ENCODE peak calls at places on chromosomes 13 and 19, in four cellular contexts. O is heart left ventricle; A is stimulated activated naive B cell treated with anti-CD40 and anti-IgM and Interleukin-4, amounts not matched to agents 10 μg/mL and 1 μg/mL and 100 μg/mL, for 72 hours; Y is activated CD8-positive, alpha-beta memory T cell treated with anti-CD3 and anti-CD28 coated beads, Interleukin-2, amount 10 ng/mL, durations not matched to agents 7 days and 5 days. B is an unnamed sample.

GRCh38 chr13:52850396-52851152 is 2.1 kb upstream of the PCDH8 start:
- ATAC-seq in O (peak), A (peak), Y (peak), B (peak)

GRCh38 chr13:35162420-35162819 is 220.3 kb downstream of the NBEA start:
- ATAC-seq in O (no peak), Y (no peak), A (peak), B (no peak)

GRCh38 chr19:38941979-38942378 is 11.2 kb downstream of the MRPS12 start:
- ATAC-seq in A (no peak), Y (no peak), O (no peak), B (no peak)

GRCh38 chr13:44919103-44919804 is 70.0 kb downstream of the NUFIP1 start:
- ATAC-seq in O (no peak), Y (no peak), A (no peak), B (no peak)

GRCh38 chr19:5679289-5680082 is 830 bp downstream of the MICOS13 start:
- ATAC-seq in Y (no peak), A (peak), O (no peak), B (no peak)

GRCh38 chr13:36358352-36358751 is 12.2 kb upstream of the SPART start:
- ATAC-seq in A (no peak), Y (no peak), O (no peak), B (no peak)

GRCh38 chr13:99629641-99630040 is 128.4 kb downstream of the TM9SF2 start:
- ATAC-seq in Y (no peak), O (peak), A (no peak), B (no peak)

GRCh38 chr13:35210234-35210633 is 266.3 kb downstream of the MAB21L1 start:
- ATAC-seq in Y (no peak), O (no peak), A (no peak), B (no peak)

GRCh38 chr13:51781246-51782022 is 22.5 kb downstream of the DHRS12 start:
- ATAC-seq in O (peak), A (peak), Y (peak), B (peak)

GRCh38 chr13:94239135-94239534 is 240.3 kb downstream of the DCT start:
- ATAC-seq in O (no peak), A (peak), Y (peak), B (peak)

GRCh38 chr19:35404879-35405622 is 34.2 kb downstream of the GPR42 start:
- ATAC-seq in Y (peak), A (peak), O (no peak), B (peak)